ENCODE peak calls at places on chromosomes 12 and 14, in eight cellular contexts. U is neural progenitor cell, D is HCT116, W is PC-3, X is GM23248, A is MM.1S, C is SK-N-SH, P is hepatocyte. T is an unnamed sample.
A peak's percentile ranks its signal among the peaks of the same experiment; 100 is the strongest.

GRCh38 chr14:28243600-28243999 is 523.0 kb upstream of the FOXG1 start:
- DNase-seq in D (no peak), A (no peak), W (peak; percentile 39), U (peak; percentile 11), P (no peak), C (no peak), X (peak; percentile 0), T (peak; percentile 30)

GRCh38 chr14:94123868-94124267 is 5.5 kb downstream of the IFI27L2 start:
- DNase-seq in P (no peak), D (no peak), A (no peak), W (no peak), C (no peak), U (no peak), X (no peak), T (no peak)

GRCh38 chr12:114403690-114404450 is 2.1 kb downstream of the TBX5 start:
- DNase-seq in P (no peak), W (no peak), C (no peak), D (no peak), U (peak; percentile 66), A (no peak), X (peak; percentile 82), T (peak; percentile 71)

GRCh38 chr14:25111061-25111601 is 61.2 kb upstream of the STXBP6 start:
- DNase-seq in W (no peak), X (peak; percentile 98), A (no peak), U (no peak), P (peak; percentile 82), D (no peak), C (no peak), T (peak; percentile 25)

GRCh38 chr14:103593577-103593976 is 30.8 kb downstream of the COA8 start:
- DNase-seq in W (no peak), A (peak; percentile 65), X (no peak), D (no peak), P (no peak), C (no peak), U (no peak), T (no peak)

GRCh38 chr12:6699989-6700645 is 498 bp downstream of the PIANP start:
- DNase-seq in U (peak; percentile 74), W (no peak), A (no peak), D (no peak), C (peak; percentile 86), X (peak; percentile 34), P (peak; percentile 40), T (peak; percentile 72)

GRCh38 chr12:112375105-112375504 is 7.1 kb downstream of the HECTD4 start:
- DNase-seq in W (peak; percentile 87), X (no peak), D (no peak), U (no peak), A (no peak), P (no peak), C (no peak), T (no peak)

GRCh38 chr12:97386133-97386581 is 76.4 kb upstream of the RMST start:
- DNase-seq in P (peak; percentile 48), X (no peak), U (peak; percentile 26), D (no peak), A (no peak), W (no peak), C (no peak), T (peak; percentile 2)

GRCh38 chr14:81005540-81006228 is 50.3 kb downstream of the TSHR start:
- DNase-seq in W (no peak), X (no peak), P (no peak), A (no peak), C (no peak), D (no peak), U (no peak), T (no peak)

GRCh38 chr14:39315859-39316444 is 82.2 kb downstream of the MIA2 start:
- DNase-seq in P (no peak), A (no peak), C (no peak), D (no peak), U (peak; percentile 73), X (no peak), W (no peak), T (no peak)

GRCh38 chr12:50440288-50440687 is 39.6 kb downstream of the LARP4 start:
- DNase-seq in U (no peak), X (no peak), C (no peak), A (no peak), W (no peak), D (no peak), P (no peak), T (no peak)

GRCh38 chr12:112162261-112162790 is 37.0 kb downstream of the TRAFD1 start:
- DNase-seq in P (no peak), A (no peak), D (no peak), C (no peak), W (no peak), U (no peak), X (no peak), T (no peak)

GRCh38 chr12:53101266-53101665 is 2.0 kb upstream of the SOAT2 start:
- DNase-seq in U (no peak), X (no peak), C (no peak), P (no peak), D (no peak), W (no peak), A (no peak), T (no peak)

GRCh38 chr14:21860172-21860571 is 186.6 kb upstream of the OR4E1 start:
- DNase-seq in X (peak; percentile 8), W (peak; percentile 40), U (peak; percentile 56), P (no peak), C (peak; percentile 5), A (peak; percentile 34), D (peak; percentile 22), T (peak; percentile 88)

DNA sequence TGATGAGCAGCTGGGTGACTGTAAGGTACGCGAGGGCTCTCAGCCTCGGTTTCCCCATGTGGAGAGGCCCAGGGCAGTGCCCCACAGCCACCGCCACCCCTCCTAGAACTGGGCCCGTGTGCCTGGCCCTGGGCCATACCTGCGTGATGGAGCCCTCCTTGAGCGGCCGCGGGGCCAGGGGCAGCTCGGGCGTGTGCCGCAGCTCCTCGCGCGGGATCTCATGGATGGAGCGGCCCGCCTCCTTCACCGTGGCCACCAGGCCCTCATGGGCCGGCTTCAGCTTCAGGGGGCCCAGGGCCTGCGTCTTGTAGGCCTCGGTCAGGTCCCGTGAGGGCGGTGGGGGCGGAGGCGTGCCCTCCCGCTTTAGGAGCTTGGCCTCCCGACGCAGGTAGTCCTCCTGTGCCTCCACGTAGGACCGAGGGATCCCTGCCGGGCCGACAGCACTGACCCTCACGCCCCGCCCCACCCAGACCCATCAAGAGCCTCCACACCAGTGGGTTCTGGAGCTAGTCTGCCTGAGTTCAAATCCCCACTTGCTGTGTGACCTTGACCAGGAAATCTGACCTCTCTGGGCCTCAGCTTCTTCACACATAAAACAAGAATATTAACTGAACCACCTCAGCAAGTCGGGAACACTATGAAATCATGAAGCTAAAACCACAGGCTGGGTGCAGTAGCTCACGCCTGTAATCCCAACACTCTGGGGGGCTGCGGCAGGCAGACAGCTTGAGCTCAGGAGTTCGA is 51.7 kb downstream of the RFLNA start:
- DNase-seq in U (no peak), D (no peak), A (no peak), C (no peak), W (no peak), P (no peak), X (no peak), T (no peak)
- H3K79me2 ChIP-seq in U (no peaks in the 10 kb centered on the region), D (no peaks in the 10 kb centered on the region), A (no peaks in the 10 kb centered on the region), C (peaks cover 50% of the 10 kb centered on the region), W (no peaks in the 10 kb centered on the region), P (no peaks in the 10 kb centered on the region), X (peaks cover 75% of the 10 kb centered on the region), T (no peaks in the 10 kb centered on the region)

DNA sequence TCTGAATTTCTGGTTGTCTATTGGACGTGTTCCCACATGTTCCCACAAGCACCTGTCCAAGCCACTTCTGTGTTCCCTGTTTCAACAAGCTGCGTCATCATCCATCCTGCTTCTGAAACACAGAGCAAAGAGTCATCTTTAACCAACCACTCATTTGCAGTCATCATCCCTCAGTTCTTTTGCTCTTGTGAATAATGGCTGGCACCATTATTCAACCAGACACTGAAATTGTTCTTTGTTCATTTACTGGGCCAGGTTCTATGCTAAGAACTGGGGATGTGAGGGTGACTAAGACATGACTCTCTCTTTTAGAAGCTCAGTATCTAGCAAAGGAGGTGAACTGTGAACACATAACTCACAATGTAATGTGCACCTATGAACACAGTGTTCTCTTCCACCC is 40.7 kb upstream of the ANO4 start:
- DNase-seq in X (peak; percentile 54), D (no peak), A (no peak), W (peak; percentile 13), P (no peak), C (no peak), U (no peak), T (no peak)
- TF ChIP-seq EZH2phosphoT487 in X (no peak), D (no peak), A (no peak), W (no peak), P (no peak), C (no peak), U (no peak), T (no peak)

GRCh38 chr14:95508377-95508776 is 8.1 kb downstream of the SYNE3 start:
- DNase-seq in U (no peak), X (no peak), C (no peak), W (no peak), A (no peak), P (no peak), D (no peak), T (no peak)

GRCh38 chr14:95505030-95505589 is 11.3 kb downstream of the SYNE3 start:
- DNase-seq in U (no peak), W (no peak), X (no peak), P (no peak), D (no peak), C (no peak), A (no peak), T (no peak)

GRCh38 chr14:95507701-95508103 is 8.7 kb downstream of the SYNE3 start:
- DNase-seq in C (peak; percentile 55), W (peak; percentile 78), X (peak; percentile 86), A (no peak), D (no peak), P (no peak), U (no peak), T (no peak)

GRCh38 chr14:95509512-95509911 is 6.9 kb downstream of the SYNE3 start:
- DNase-seq in W (no peak), A (no peak), P (no peak), D (no peak), C (no peak), U (no peak), X (no peak), T (no peak)

GRCh38 chr14:95507174-95507573 is 9.3 kb downstream of the SYNE3 start:
- DNase-seq in C (no peak), W (peak; percentile 98), X (peak; percentile 99), P (peak; percentile 54), A (no peak), D (no peak), U (no peak), T (no peak)
- H3K79me2 ChIP-seq in C (peaks cover 4% of the 10 kb centered on the region), W (no peaks in the 10 kb centered on the region), X (peaks cover 9% of the 10 kb centered on the region), P (no peaks in the 10 kb centered on the region), A (peaks cover 85% of the 10 kb centered on the region), D (no peaks in the 10 kb centered on the region), U (no peaks in the 10 kb centered on the region), T (no peaks in the 10 kb centered on the region)

DNA sequence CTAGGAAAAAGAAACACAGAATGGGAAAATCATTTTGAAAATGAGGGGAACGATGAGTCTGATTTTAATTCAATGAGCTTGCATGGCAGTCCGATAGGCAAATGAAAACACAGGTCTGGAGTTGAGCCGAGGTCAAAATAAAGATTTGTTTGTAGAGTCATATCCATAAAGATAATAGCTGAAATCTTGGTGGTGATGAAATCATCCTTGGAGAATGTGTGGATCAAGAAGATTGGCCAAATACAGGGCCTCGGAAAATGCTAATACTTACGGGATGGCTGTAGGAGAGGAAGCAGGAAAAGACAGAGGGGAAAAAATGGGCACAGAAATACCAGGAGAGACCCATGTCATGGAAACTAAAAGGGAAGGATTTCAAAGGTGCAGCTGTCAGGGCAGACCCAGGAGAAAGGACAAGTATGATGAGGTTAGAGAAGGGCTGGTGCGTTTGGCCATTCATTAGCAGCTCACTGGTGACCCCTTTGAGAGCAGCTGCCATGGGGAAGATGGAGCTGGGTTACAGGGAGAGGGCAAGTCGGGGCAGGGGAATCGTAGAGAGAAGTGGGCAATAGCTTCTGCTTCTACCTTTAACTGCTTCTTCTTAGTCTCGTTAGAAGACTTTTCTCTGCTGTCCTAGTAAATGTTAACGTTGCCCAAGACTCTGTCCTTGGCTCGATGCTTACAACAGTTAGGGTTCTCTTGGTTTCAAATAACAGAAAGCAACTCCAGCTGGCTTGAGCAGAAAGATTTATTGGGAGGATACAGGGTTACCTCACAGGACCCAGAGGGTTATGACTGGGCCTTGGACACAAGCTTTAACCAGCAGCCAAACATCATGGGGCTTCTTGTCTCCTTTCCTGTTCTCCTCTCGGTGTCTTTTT is 161.8 kb downstream of the EFCAB11 start:
- DNase-seq in D (no peak), P (no peak), W (no peak), C (no peak), U (no peak), X (peak; percentile 42), A (no peak), T (no peak)
- TF ChIP-seq EZH2phosphoT487 in D (no peak), P (no peak), W (no peak), C (no peak), U (no peak), X (no peak), A (no peak), T (no peak)

T was measured in GM23338.